ENCODE peak calls at places on chromosome 18, in ten cellular contexts. One of them, this sample, is unnamed.

GRCh38 chr18:5527603-5528002 is 16.2 kb downstream of the EPB41L3 start:
- DNase-seq in adipocyte: peak
- DNase-seq in CD8-positive, alpha-beta memory T cell: no peak
- DNase-seq in tibial artery: peak
- DNase-seq in T-helper 1 cell: no peak
- DNase-seq in GM04504: peak
- DNase-seq in stimulated activated CD4-positive, alpha-beta T cell treated with anti-CD3 and anti-CD28 coated beads, Interleukin-4, amount 100 ng/mL, for 48 hours: no peak
- DNase-seq in HepG2: no peak
- DNase-seq in left lobe of liver: no peak
- DNase-seq in RPMI7951: peak
- DNase-seq in this sample: no peak

GRCh38 chr18:70578480-70578879 is 289.6 kb downstream of the SOCS6 start:
- DNase-seq in adipocyte: no peak
- DNase-seq in CD8-positive, alpha-beta memory T cell: no peak
- DNase-seq in tibial artery: no peak
- DNase-seq in T-helper 1 cell: no peak
- DNase-seq in GM04504: no peak
- DNase-seq in stimulated activated CD4-positive, alpha-beta T cell treated with anti-CD3 and anti-CD28 coated beads, Interleukin-4, amount 100 ng/mL, for 48 hours: peak
- DNase-seq in HepG2: peak
- DNase-seq in left lobe of liver: no peak
- DNase-seq in RPMI7951: no peak
- DNase-seq in this sample: no peak

GRCh38 chr18:3605562-3606443 is 155.8 kb downstream of the TGIF1 start:
- DNase-seq in adipocyte: peak
- DNase-seq in CD8-positive, alpha-beta memory T cell: no peak
- DNase-seq in tibial artery: no peak
- DNase-seq in T-helper 1 cell: peak
- DNase-seq in GM04504: no peak
- DNase-seq in stimulated activated CD4-positive, alpha-beta T cell treated with anti-CD3 and anti-CD28 coated beads, Interleukin-4, amount 100 ng/mL, for 48 hours: no peak
- DNase-seq in HepG2: no peak
- DNase-seq in left lobe of liver: no peak
- DNase-seq in RPMI7951: peak
- DNase-seq in this sample: peak

GRCh38 chr18:46950064-46950656 is 32.8 kb downstream of the KATNAL2 start:
- DNase-seq in adipocyte: peak
- DNase-seq in CD8-positive, alpha-beta memory T cell: no peak
- DNase-seq in tibial artery: no peak
- DNase-seq in T-helper 1 cell: no peak
- DNase-seq in GM04504: no peak
- DNase-seq in stimulated activated CD4-positive, alpha-beta T cell treated with anti-CD3 and anti-CD28 coated beads, Interleukin-4, amount 100 ng/mL, for 48 hours: no peak
- DNase-seq in HepG2: peak
- DNase-seq in left lobe of liver: no peak
- DNase-seq in RPMI7951: peak
- DNase-seq in this sample: peak

GRCh38 chr18:54184836-54185235 is 39.6 kb downstream of the MBD2 start:
- DNase-seq in adipocyte: no peak
- DNase-seq in CD8-positive, alpha-beta memory T cell: no peak
- DNase-seq in tibial artery: no peak
- DNase-seq in T-helper 1 cell: no peak
- DNase-seq in GM04504: no peak
- DNase-seq in stimulated activated CD4-positive, alpha-beta T cell treated with anti-CD3 and anti-CD28 coated beads, Interleukin-4, amount 100 ng/mL, for 48 hours: no peak
- DNase-seq in HepG2: no peak
- DNase-seq in left lobe of liver: no peak
- DNase-seq in RPMI7951: no peak
- DNase-seq in this sample: no peak

GRCh38 chr18:35435420-35435819 is 58.3 kb upstream of the ZNF396 start:
- DNase-seq in adipocyte: no peak
- DNase-seq in CD8-positive, alpha-beta memory T cell: no peak
- DNase-seq in tibial artery: no peak
- DNase-seq in T-helper 1 cell: no peak
- DNase-seq in GM04504: no peak
- DNase-seq in stimulated activated CD4-positive, alpha-beta T cell treated with anti-CD3 and anti-CD28 coated beads, Interleukin-4, amount 100 ng/mL, for 48 hours: no peak
- DNase-seq in HepG2: no peak
- DNase-seq in left lobe of liver: no peak
- DNase-seq in RPMI7951: no peak
- DNase-seq in this sample: no peak

GRCh38 chr18:60471652-60472051 is 99.1 kb upstream of the MC4R start:
- DNase-seq in adipocyte: peak
- DNase-seq in CD8-positive, alpha-beta memory T cell: no peak
- DNase-seq in tibial artery: no peak
- DNase-seq in T-helper 1 cell: no peak
- DNase-seq in GM04504: no peak
- DNase-seq in stimulated activated CD4-positive, alpha-beta T cell treated with anti-CD3 and anti-CD28 coated beads, Interleukin-4, amount 100 ng/mL, for 48 hours: no peak
- DNase-seq in HepG2: no peak
- DNase-seq in left lobe of liver: no peak
- DNase-seq in RPMI7951: no peak
- DNase-seq in this sample: no peak

GRCh38 chr18:50819027-50819726 is 639 bp downstream of the MRO start:
- DNase-seq in adipocyte: peak
- DNase-seq in CD8-positive, alpha-beta memory T cell: no peak
- DNase-seq in tibial artery: peak
- DNase-seq in T-helper 1 cell: no peak
- DNase-seq in GM04504: no peak
- DNase-seq in stimulated activated CD4-positive, alpha-beta T cell treated with anti-CD3 and anti-CD28 coated beads, Interleukin-4, amount 100 ng/mL, for 48 hours: no peak
- DNase-seq in HepG2: peak
- DNase-seq in left lobe of liver: peak
- DNase-seq in RPMI7951: peak
- DNase-seq in this sample: peak

GRCh38 chr18:59123588-59124369 is 15.9 kb upstream of the SEC11C start:
- DNase-seq in adipocyte: peak
- DNase-seq in CD8-positive, alpha-beta memory T cell: no peak
- DNase-seq in tibial artery: no peak
- DNase-seq in T-helper 1 cell: no peak
- DNase-seq in GM04504: peak
- DNase-seq in stimulated activated CD4-positive, alpha-beta T cell treated with anti-CD3 and anti-CD28 coated beads, Interleukin-4, amount 100 ng/mL, for 48 hours: no peak
- DNase-seq in HepG2: no peak
- DNase-seq in left lobe of liver: no peak
- DNase-seq in RPMI7951: peak
- DNase-seq in this sample: peak

GRCh38 chr18:21949326-21950015 is 208.9 kb downstream of the MIB1 start:
- DNase-seq in adipocyte: no peak
- DNase-seq in CD8-positive, alpha-beta memory T cell: no peak
- DNase-seq in tibial artery: no peak
- DNase-seq in T-helper 1 cell: no peak
- DNase-seq in GM04504: no peak
- DNase-seq in stimulated activated CD4-positive, alpha-beta T cell treated with anti-CD3 and anti-CD28 coated beads, Interleukin-4, amount 100 ng/mL, for 48 hours: no peak
- DNase-seq in HepG2: no peak
- DNase-seq in left lobe of liver: no peak
- DNase-seq in RPMI7951: no peak
- DNase-seq in this sample: no peak

GRCh38 chr18:74152906-74153305 is 4.6 kb downstream of the TIMM21 start:
- DNase-seq in adipocyte: no peak
- DNase-seq in CD8-positive, alpha-beta memory T cell: no peak
- DNase-seq in tibial artery: no peak
- DNase-seq in T-helper 1 cell: no peak
- DNase-seq in GM04504: no peak
- DNase-seq in stimulated activated CD4-positive, alpha-beta T cell treated with anti-CD3 and anti-CD28 coated beads, Interleukin-4, amount 100 ng/mL, for 48 hours: no peak
- DNase-seq in HepG2: no peak
- DNase-seq in left lobe of liver: no peak
- DNase-seq in RPMI7951: no peak
- DNase-seq in this sample: no peak

GRCh38 chr18:75923169-75923568 is 495.7 kb upstream of the SMIM21 start:
- DNase-seq in adipocyte: peak
- DNase-seq in CD8-positive, alpha-beta memory T cell: no peak
- DNase-seq in tibial artery: peak
- DNase-seq in T-helper 1 cell: no peak
- DNase-seq in GM04504: peak
- DNase-seq in stimulated activated CD4-positive, alpha-beta T cell treated with anti-CD3 and anti-CD28 coated beads, Interleukin-4, amount 100 ng/mL, for 48 hours: no peak
- DNase-seq in HepG2: no peak
- DNase-seq in left lobe of liver: peak
- DNase-seq in RPMI7951: peak
- DNase-seq in this sample: peak

GRCh38 chr18:27609221-27609620 is 424.1 kb upstream of the CHST9 start:
- DNase-seq in adipocyte: no peak
- DNase-seq in CD8-positive, alpha-beta memory T cell: no peak
- DNase-seq in tibial artery: no peak
- DNase-seq in T-helper 1 cell: no peak
- DNase-seq in GM04504: no peak
- DNase-seq in stimulated activated CD4-positive, alpha-beta T cell treated with anti-CD3 and anti-CD28 coated beads, Interleukin-4, amount 100 ng/mL, for 48 hours: no peak
- DNase-seq in HepG2: no peak
- DNase-seq in left lobe of liver: no peak
- DNase-seq in RPMI7951: no peak
- DNase-seq in this sample: peak

GRCh38 chr18:11957636-11958035 is 23.7 kb upstream of the IMPA2 start:
- DNase-seq in adipocyte: no peak
- DNase-seq in CD8-positive, alpha-beta memory T cell: no peak
- DNase-seq in tibial artery: no peak
- DNase-seq in T-helper 1 cell: no peak
- DNase-seq in GM04504: no peak
- DNase-seq in stimulated activated CD4-positive, alpha-beta T cell treated with anti-CD3 and anti-CD28 coated beads, Interleukin-4, amount 100 ng/mL, for 48 hours: no peak
- DNase-seq in HepG2: peak
- DNase-seq in left lobe of liver: no peak
- DNase-seq in RPMI7951: peak
- DNase-seq in this sample: no peak

GRCh38 chr18:59029663-59030421 is 109.8 kb upstream of the SEC11C start:
- DNase-seq in adipocyte: no peak
- DNase-seq in CD8-positive, alpha-beta memory T cell: no peak
- DNase-seq in tibial artery: no peak
- DNase-seq in T-helper 1 cell: no peak
- DNase-seq in GM04504: no peak
- DNase-seq in stimulated activated CD4-positive, alpha-beta T cell treated with anti-CD3 and anti-CD28 coated beads, Interleukin-4, amount 100 ng/mL, for 48 hours: no peak
- DNase-seq in HepG2: no peak
- DNase-seq in left lobe of liver: no peak
- DNase-seq in RPMI7951: peak
- DNase-seq in this sample: no peak

GRCh38 chr18:77733292-77733903 is 483.8 kb downstream of the GALR1 start:
- DNase-seq in adipocyte: no peak
- DNase-seq in CD8-positive, alpha-beta memory T cell: no peak
- DNase-seq in tibial artery: no peak
- DNase-seq in T-helper 1 cell: no peak
- DNase-seq in GM04504: no peak
- DNase-seq in stimulated activated CD4-positive, alpha-beta T cell treated with anti-CD3 and anti-CD28 coated beads, Interleukin-4, amount 100 ng/mL, for 48 hours: no peak
- DNase-seq in HepG2: no peak
- DNase-seq in left lobe of liver: no peak
- DNase-seq in RPMI7951: no peak
- DNase-seq in this sample: no peak

GRCh38 chr18:63586431-63586830 is 712 bp upstream of the SERPINB13 start:
- DNase-seq in adipocyte: no peak
- DNase-seq in CD8-positive, alpha-beta memory T cell: no peak
- DNase-seq in tibial artery: no peak
- DNase-seq in T-helper 1 cell: no peak
- DNase-seq in GM04504: no peak
- DNase-seq in stimulated activated CD4-positive, alpha-beta T cell treated with anti-CD3 and anti-CD28 coated beads, Interleukin-4, amount 100 ng/mL, for 48 hours: no peak
- DNase-seq in HepG2: no peak
- DNase-seq in left lobe of liver: no peak
- DNase-seq in RPMI7951: no peak
- DNase-seq in this sample: no peak

GRCh38 chr18:28175047-28175929 is 1.6 kb downstream of the CDH2 start:
- DNase-seq in adipocyte: peak
- DNase-seq in CD8-positive, alpha-beta memory T cell: no peak
- DNase-seq in tibial artery: no peak
- DNase-seq in T-helper 1 cell: no peak
- DNase-seq in GM04504: no peak
- DNase-seq in stimulated activated CD4-positive, alpha-beta T cell treated with anti-CD3 and anti-CD28 coated beads, Interleukin-4, amount 100 ng/mL, for 48 hours: no peak
- DNase-seq in HepG2: peak
- DNase-seq in left lobe of liver: peak
- DNase-seq in RPMI7951: peak
- DNase-seq in this sample: peak

GRCh38 chr18:28127228-28127627 is 49.7 kb downstream of the CDH2 start:
- DNase-seq in adipocyte: no peak
- DNase-seq in CD8-positive, alpha-beta memory T cell: no peak
- DNase-seq in tibial artery: no peak
- DNase-seq in T-helper 1 cell: no peak
- DNase-seq in GM04504: no peak
- DNase-seq in stimulated activated CD4-positive, alpha-beta T cell treated with anti-CD3 and anti-CD28 coated beads, Interleukin-4, amount 100 ng/mL, for 48 hours: no peak
- DNase-seq in HepG2: no peak
- DNase-seq in left lobe of liver: peak
- DNase-seq in RPMI7951: no peak
- DNase-seq in this sample: no peak

GRCh38 chr18:67742954-67743353 is 226.4 kb upstream of the DSEL start:
- DNase-seq in adipocyte: peak
- DNase-seq in CD8-positive, alpha-beta memory T cell: no peak
- DNase-seq in tibial artery: no peak
- DNase-seq in T-helper 1 cell: no peak
- DNase-seq in GM04504: no peak
- DNase-seq in stimulated activated CD4-positive, alpha-beta T cell treated with anti-CD3 and anti-CD28 coated beads, Interleukin-4, amount 100 ng/mL, for 48 hours: no peak
- DNase-seq in HepG2: peak
- DNase-seq in left lobe of liver: no peak
- DNase-seq in RPMI7951: no peak
- DNase-seq in this sample: no peak

This sample was measured in myocyte.